ENCODE peak calls at places on chromosomes 7 and 10, in five cellular contexts. One of them, this sample, is unnamed.

GRCh38 chr7:4159761-4160554 is 522.1 kb upstream of the FOXK1 start:
- DNase-seq in NB4: no peak
- DNase-seq in A549: no peak
- DNase-seq in HCT116: no peak
- DNase-seq in GM20000: no peak
- DNase-seq in this sample: no peak

GRCh38 chr10:58756126-58756525 is 243.5 kb downstream of the BICC1 start:
- DNase-seq in NB4: no peak
- DNase-seq in A549: no peak
- DNase-seq in HCT116: no peak
- DNase-seq in GM20000: no peak
- DNase-seq in this sample: no peak

GRCh38 chr7:102030696-102031095 is 213.3 kb downstream of the CUX1 start:
- DNase-seq in NB4: no peak
- DNase-seq in A549: no peak
- DNase-seq in HCT116: no peak
- DNase-seq in GM20000: no peak
- DNase-seq in this sample: no peak

GRCh38 chr10:23516530-23516929 is 77.7 kb downstream of the OTUD1 start:
- DNase-seq in NB4: peak
- DNase-seq in A549: no peak
- DNase-seq in HCT116: no peak
- DNase-seq in GM20000: no peak
- DNase-seq in this sample: no peak

GRCh38 chr7:91137447-91137846 is 126.8 kb upstream of the FZD1 start:
- DNase-seq in NB4: no peak
- DNase-seq in A549: no peak
- DNase-seq in HCT116: no peak
- DNase-seq in GM20000: no peak
- DNase-seq in this sample: no peak

GRCh38 chr10:78301891-78302738 is 268.5 kb downstream of the RPS24 start:
- DNase-seq in NB4: peak
- DNase-seq in A549: no peak
- DNase-seq in HCT116: no peak
- DNase-seq in GM20000: peak
- DNase-seq in this sample: no peak

GRCh38 chr7:85593355-85593754 is 406.5 kb upstream of the SEMA3D start:
- DNase-seq in NB4: no peak
- DNase-seq in A549: no peak
- DNase-seq in HCT116: no peak
- DNase-seq in GM20000: no peak
- DNase-seq in this sample: no peak

GRCh38 chr7:156792611-156793010 is 100.4 kb downstream of the LMBR1 start:
- DNase-seq in NB4: no peak
- DNase-seq in A549: no peak
- DNase-seq in HCT116: no peak
- DNase-seq in GM20000: no peak
- DNase-seq in this sample: no peak

GRCh38 chr10:100654835-100655759 is 90.3 kb upstream of the PAX2 start:
- DNase-seq in NB4: peak
- DNase-seq in A549: no peak
- DNase-seq in HCT116: no peak
- DNase-seq in GM20000: no peak
- DNase-seq in this sample: peak

GRCh38 chr10:117107280-117107679 is 30.8 kb downstream of the VAX1 start:
- DNase-seq in NB4: peak
- DNase-seq in A549: no peak
- DNase-seq in HCT116: no peak
- DNase-seq in GM20000: no peak
- DNase-seq in this sample: no peak

GRCh38 chr7:149821191-149822148 is 16.7 kb upstream of the ZNF862 start:
- DNase-seq in NB4: no peak
- DNase-seq in A549: no peak
- DNase-seq in HCT116: no peak
- DNase-seq in GM20000: no peak
- DNase-seq in this sample: no peak

GRCh38 chr7:73707045-73707631 is 12.3 kb downstream of the STX1A start:
- DNase-seq in NB4: no peak
- DNase-seq in A549: peak
- DNase-seq in HCT116: peak
- DNase-seq in GM20000: no peak
- DNase-seq in this sample: no peak

GRCh38 chr7:151740180-151740845 is 136.6 kb downstream of the PRKAG2 start:
- DNase-seq in NB4: peak
- DNase-seq in A549: no peak
- DNase-seq in HCT116: no peak
- DNase-seq in GM20000: no peak
- DNase-seq in this sample: no peak

GRCh38 chr10:90712529-90712928 is 145.3 kb downstream of the HTR7 start:
- DNase-seq in NB4: no peak
- DNase-seq in A549: no peak
- DNase-seq in HCT116: no peak
- DNase-seq in GM20000: no peak
- DNase-seq in this sample: no peak

GRCh38 chr10:90723416-90724068 is 134.3 kb downstream of the HTR7 start:
- DNase-seq in NB4: no peak
- DNase-seq in A549: no peak
- DNase-seq in HCT116: no peak
- DNase-seq in GM20000: no peak
- DNase-seq in this sample: no peak

GRCh38 chr10:90722832-90723231 is 135.0 kb downstream of the HTR7 start:
- DNase-seq in NB4: no peak
- DNase-seq in A549: no peak
- DNase-seq in HCT116: no peak
- DNase-seq in GM20000: no peak
- DNase-seq in this sample: no peak

GRCh38 chr10:90718185-90718584 is 139.7 kb downstream of the HTR7 start:
- DNase-seq in NB4: no peak
- DNase-seq in A549: no peak
- DNase-seq in HCT116: no peak
- DNase-seq in GM20000: no peak
- DNase-seq in this sample: no peak
- TF ChIP-seq CTCF in NB4: no peak
- TF ChIP-seq CTCF in A549: no peak
- TF ChIP-seq CTCF in HCT116: no peak
- TF ChIP-seq CTCF in GM20000: no peak
- TF ChIP-seq CTCF in this sample: no peak

GRCh38 chr7:83267141-83267631 is 104.5 kb upstream of the PCLO start:
- DNase-seq in NB4: no peak
- DNase-seq in A549: no peak
- DNase-seq in HCT116: no peak
- DNase-seq in GM20000: no peak
- DNase-seq in this sample: no peak

GRCh38 chr7:83276250-83276649 is 113.6 kb upstream of the PCLO start:
- DNase-seq in NB4: no peak
- DNase-seq in A549: no peak
- DNase-seq in HCT116: no peak
- DNase-seq in GM20000: no peak
- DNase-seq in this sample: no peak

GRCh38 chr7:83270407-83270806 is 107.7 kb upstream of the PCLO start:
- DNase-seq in NB4: no peak
- DNase-seq in A549: no peak
- DNase-seq in HCT116: no peak
- DNase-seq in GM20000: no peak
- DNase-seq in this sample: no peak

GRCh38 chr7:83273699-83274098 is 111.0 kb upstream of the PCLO start:
- DNase-seq in NB4: no peak
- DNase-seq in A549: no peak
- DNase-seq in HCT116: no peak
- DNase-seq in GM20000: no peak
- DNase-seq in this sample: no peak

DNA sequence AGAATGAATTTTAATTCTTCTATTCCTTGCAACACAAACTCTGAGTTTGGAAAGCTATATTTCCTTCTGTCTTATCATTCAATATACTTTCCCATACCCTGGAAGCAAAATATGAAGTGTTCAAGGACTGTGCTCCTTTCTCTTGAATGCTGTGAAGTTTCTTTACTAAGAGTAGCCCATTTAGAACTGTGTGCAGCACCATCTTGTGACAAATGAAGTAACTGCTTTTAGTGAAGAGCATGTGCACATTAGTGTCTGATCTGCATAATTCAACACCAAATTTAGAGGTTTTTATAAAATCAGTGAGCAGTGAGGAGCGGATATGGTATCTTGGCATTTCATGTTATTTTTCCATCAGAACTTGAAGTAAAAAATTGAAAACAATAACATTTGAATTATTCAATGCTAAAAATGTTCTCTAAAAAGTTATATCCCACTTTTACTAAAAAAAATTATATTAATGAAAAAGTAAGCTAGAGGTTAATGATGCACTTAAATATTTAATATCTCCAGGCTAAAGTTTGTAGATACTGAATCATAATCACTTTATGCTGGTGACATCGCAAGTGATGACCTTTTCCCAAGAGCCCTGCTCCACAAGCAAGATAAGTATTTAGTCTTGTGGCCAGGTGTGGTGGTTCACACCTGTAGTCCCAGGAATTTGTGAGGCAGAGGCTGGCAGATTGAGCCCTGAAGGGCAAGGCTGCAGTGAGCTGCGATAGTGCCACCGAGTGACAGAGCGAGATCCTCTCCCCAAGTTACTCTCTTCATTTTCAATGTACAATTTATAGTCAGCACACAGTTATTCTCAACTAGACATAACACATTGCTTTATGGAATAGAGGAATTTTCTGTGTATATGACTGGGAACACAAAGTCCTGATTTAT is 108.8 kb upstream of the PCLO start:
- DNase-seq in NB4: peak
- DNase-seq in A549: no peak
- DNase-seq in HCT116: peak
- DNase-seq in GM20000: no peak
- DNase-seq in this sample: no peak
- TF ChIP-seq CTCF in NB4: peak
- TF ChIP-seq CTCF in A549: peak
- TF ChIP-seq CTCF in HCT116: peak
- TF ChIP-seq CTCF in GM20000: peak
- TF ChIP-seq CTCF in this sample: peak

DNA sequence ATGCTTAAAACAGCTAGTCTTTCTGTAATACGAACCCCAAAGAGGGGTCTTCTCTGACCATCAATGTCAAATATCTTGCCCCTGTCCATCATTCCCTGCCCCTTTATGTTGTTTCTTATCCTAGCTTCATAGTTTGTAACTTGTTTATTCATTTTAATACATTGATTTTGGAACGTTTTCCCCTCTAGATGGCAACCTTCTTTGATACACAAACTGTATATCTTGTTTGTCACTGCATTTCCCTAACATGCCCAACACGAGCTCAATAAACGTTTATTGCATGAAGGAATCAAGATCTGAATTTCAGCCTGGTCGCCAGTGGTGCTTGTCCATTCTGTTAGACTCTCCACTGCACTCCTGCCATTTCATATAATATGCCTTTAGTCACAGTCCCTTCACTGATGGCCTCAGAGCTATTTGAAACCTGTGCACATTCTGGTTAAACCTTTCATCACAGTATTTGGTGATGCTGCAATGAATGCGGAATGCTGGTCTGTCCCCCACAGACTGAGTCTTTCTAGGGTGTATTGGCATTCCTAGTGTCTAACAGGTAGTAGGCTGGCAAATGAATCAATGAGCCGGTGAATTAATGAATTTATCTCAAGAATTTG is 55.0 kb upstream of the FRMD4A start:
- DNase-seq in NB4: no peak
- DNase-seq in A549: no peak
- DNase-seq in HCT116: no peak
- DNase-seq in GM20000: no peak
- DNase-seq in this sample: no peak
- TF ChIP-seq CTCF in NB4: no peak
- TF ChIP-seq CTCF in A549: peak
- TF ChIP-seq CTCF in HCT116: peak
- TF ChIP-seq CTCF in GM20000: no peak
- TF ChIP-seq CTCF in this sample: no peak

GRCh38 chr10:178208-178607 is 43.0 kb downstream of the ZMYND11 start:
- DNase-seq in NB4: peak
- DNase-seq in A549: peak
- DNase-seq in HCT116: peak
- DNase-seq in GM20000: peak
- DNase-seq in this sample: no peak
- TF ChIP-seq CTCF in NB4: no peak
- TF ChIP-seq CTCF in A549: peak
- TF ChIP-seq CTCF in HCT116: peak
- TF ChIP-seq CTCF in GM20000: no peak
- TF ChIP-seq CTCF in this sample: peak

GRCh38 chr10:122172311-122173008 is 98.6 kb upstream of the BTBD16 start:
- DNase-seq in NB4: no peak
- DNase-seq in A549: no peak
- DNase-seq in HCT116: no peak
- DNase-seq in GM20000: no peak
- DNase-seq in this sample: no peak
- TF ChIP-seq CTCF in NB4: no peak
- TF ChIP-seq CTCF in A549: no peak
- TF ChIP-seq CTCF in HCT116: no peak
- TF ChIP-seq CTCF in GM20000: no peak
- TF ChIP-seq CTCF in this sample: no peak

GRCh38 chr10:21989453-21990154 is 13.9 kb downstream of the DNAJC1 start:
- DNase-seq in NB4: peak
- DNase-seq in A549: peak
- DNase-seq in HCT116: peak
- DNase-seq in GM20000: peak
- DNase-seq in this sample: peak
- TF ChIP-seq CTCF in NB4: peak
- TF ChIP-seq CTCF in A549: peak
- TF ChIP-seq CTCF in HCT116: peak
- TF ChIP-seq CTCF in GM20000: peak
- TF ChIP-seq CTCF in this sample: peak

GRCh38 chr7:30805931-30806330 is 34.7 kb downstream of the MINDY4 start:
- DNase-seq in NB4: no peak
- DNase-seq in A549: no peak
- DNase-seq in HCT116: no peak
- DNase-seq in GM20000: no peak
- DNase-seq in this sample: no peak

GRCh38 chr7:30815016-30815854 is 44.0 kb downstream of the MINDY4 start:
- DNase-seq in NB4: no peak
- DNase-seq in A549: no peak
- DNase-seq in HCT116: no peak
- DNase-seq in GM20000: no peak
- DNase-seq in this sample: no peak

GRCh38 chr7:30812676-30813075 is 41.5 kb downstream of the MINDY4 start:
- DNase-seq in NB4: no peak
- DNase-seq in A549: no peak
- DNase-seq in HCT116: no peak
- DNase-seq in GM20000: no peak
- DNase-seq in this sample: no peak

GRCh38 chr7:30813466-30813865 is 42.2 kb downstream of the MINDY4 start:
- DNase-seq in NB4: no peak
- DNase-seq in A549: no peak
- DNase-seq in HCT116: no peak
- DNase-seq in GM20000: no peak
- DNase-seq in this sample: no peak

DNA sequence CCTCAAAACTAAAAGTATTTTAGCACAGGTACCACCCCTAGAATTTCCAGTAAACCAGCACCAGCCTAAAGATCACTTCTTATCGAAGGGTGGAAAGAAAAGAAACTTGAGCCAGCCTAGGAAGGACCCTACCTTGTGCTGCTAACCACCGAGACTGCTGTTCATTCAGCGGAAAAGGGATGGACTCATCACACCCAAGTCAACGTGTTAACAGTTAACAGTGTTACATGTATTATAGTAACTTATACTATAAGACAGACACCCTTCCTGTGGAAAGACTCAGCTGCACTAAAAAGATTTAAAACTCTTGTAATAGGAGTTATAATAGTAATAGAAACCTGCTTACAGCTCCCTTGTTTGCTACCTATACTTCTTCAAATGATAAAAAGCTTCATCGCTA is 39.8 kb downstream of the MINDY4 start:
- DNase-seq in NB4: no peak
- DNase-seq in A549: no peak
- DNase-seq in HCT116: no peak
- DNase-seq in GM20000: no peak
- DNase-seq in this sample: no peak
- TF ChIP-seq CTCF in NB4: no peak
- TF ChIP-seq CTCF in A549: no peak
- TF ChIP-seq CTCF in HCT116: no peak
- TF ChIP-seq CTCF in GM20000: no peak
- TF ChIP-seq CTCF in this sample: no peak

This sample was measured in GM13977.